ENCODE peak calls at places on chromosomes 2 and 18, in eight cellular contexts. E, C, J, L, Y, O, V and B are unnamed samples. For H3K4me1 and H3K9me3, the result is how much of the 10 kb centered on the place peaks cover.

GRCh38 chr18:9694952-9695495 is 13.1 kb upstream of the RAB31 start:
- DNase-seq in C (no peak), V (no peak), J (peak), E (no peak), Y (no peak), O (no peak), L (no peak), B (no peak)

GRCh38 chr2:72974436-72974754 is 57.1 kb downstream of the EMX1 start:
- DNase-seq in V (no peak), O (no peak), J (no peak), C (no peak), E (no peak), L (no peak), Y (no peak), B (no peak)

GRCh38 chr18:79195716-79196683 is 126.8 kb downstream of the ATP9B start:
- DNase-seq in O (no peak), J (no peak), V (no peak), Y (no peak), E (no peak), L (no peak), C (no peak), B (no peak)

GRCh38 chr2:214100488-214100887 is 310.4 kb upstream of the VWC2L start:
- DNase-seq in Y (no peak), L (no peak), V (no peak), J (no peak), E (no peak), C (no peak), O (no peak), B (no peak)

GRCh38 chr2:138730497-138731030 is 49.6 kb downstream of the NXPH2 start:
- DNase-seq in L (no peak), Y (no peak), J (no peak), V (no peak), O (no peak), E (no peak), C (no peak), B (no peak)

GRCh38 chr2:145744541-145745386 is 1224.8 kb upstream of the ZEB2 start:
- DNase-seq in Y (no peak), J (no peak), C (no peak), V (no peak), L (no peak), E (no peak), O (no peak), B (no peak)

GRCh38 chr18:9323750-9324445 is 10.7 kb upstream of the TWSG1 start:
- DNase-seq in Y (no peak), J (no peak), L (no peak), V (no peak), O (no peak), C (no peak), E (no peak), B (no peak)

GRCh38 chr2:200127852-200128251 is 172.5 kb downstream of the MAIP1 start:
- DNase-seq in O (no peak), Y (no peak), V (no peak), J (no peak), L (no peak), E (peak), C (no peak), B (no peak)

GRCh38 chr18:61394983-61395382 is 61.8 kb downstream of the CDH20 start:
- DNase-seq in E (no peak), J (no peak), L (no peak), V (no peak), C (no peak), O (no peak), Y (no peak), B (no peak)

GRCh38 chr2:31428001-31428418 is 13.5 kb upstream of the XDH start:
- DNase-seq in E (peak), Y (no peak), J (no peak), L (no peak), V (no peak), O (no peak), C (no peak), B (no peak)

GRCh38 chr2:20314562-20315521 is 35.8 kb downstream of the PUM2 start:
- DNase-seq in L (no peak), Y (no peak), C (no peak), V (no peak), E (no peak), J (no peak), O (no peak), B (no peak)

GRCh38 chr2:119366161-119366648 is 429 bp downstream of the C2orf76 start:
- DNase-seq in V (no peak), E (peak), J (no peak), Y (peak), C (peak), L (no peak), O (no peak), B (no peak)

GRCh38 chr2:67790622-67791021 is 272.2 kb downstream of the C1D start:
- DNase-seq in Y (no peak), V (no peak), J (no peak), C (no peak), O (no peak), E (no peak), L (no peak), B (no peak)

GRCh38 chr2:19114754-19115231 is 243.6 kb downstream of the OSR1 start:
- DNase-seq in V (no peak), E (no peak), C (no peak), L (no peak), O (no peak), Y (no peak), J (no peak), B (no peak)

GRCh38 chr18:79832169-79832568 is 34.4 kb downstream of the KCNG2 start:
- DNase-seq in V (no peak), L (no peak), J (no peak), O (no peak), E (no peak), C (no peak), Y (no peak), B (no peak)

GRCh38 chr18:26511339-26512071 is 36.8 kb downstream of the KCTD1 start:
- DNase-seq in Y (no peak), E (peak), O (no peak), C (no peak), V (no peak), J (no peak), L (no peak), B (no peak)

GRCh38 chr2:84477886-84478285 is 18.8 kb upstream of the SUCLG1 start:
- DNase-seq in J (no peak), Y (no peak), O (no peak), V (no peak), C (no peak), E (no peak), L (no peak), B (no peak)

GRCh38 chr2:181656450-181657261 is at the start of gene CERKL:
- DNase-seq in E (peak), V (peak), J (no peak), Y (no peak), C (peak), L (no peak), O (no peak), B (peak)

GRCh38 chr2:118696786-118697465 is 150.5 kb downstream of the EN1 start:
- DNase-seq in E (no peak), O (no peak), V (no peak), C (no peak), L (no peak), J (peak), Y (no peak), B (no peak)

GRCh38 chr2:129464036-129464435 is 515.4 kb upstream of the RAB6C start:
- DNase-seq in J (no peak), C (no peak), V (no peak), O (no peak), L (no peak), E (peak), Y (no peak), B (no peak)

GRCh38 chr2:235688511-235689426 is 194.9 kb downstream of the AGAP1 start:
- DNase-seq in C (peak), Y (no peak), L (no peak), O (no peak), E (no peak), V (no peak), J (no peak), B (no peak)

GRCh38 chr2:16939771-16940170 is 274.1 kb upstream of the CYRIA start:
- DNase-seq in O (no peak), V (no peak), E (no peak), Y (no peak), L (no peak), C (no peak), J (no peak), B (no peak)

GRCh38 chr2:70888925-70889715 is 46.6 kb upstream of the ATP6V1B1 start:
- DNase-seq in O (no peak), J (no peak), Y (no peak), C (no peak), V (peak), L (no peak), E (no peak), B (no peak)

GRCh38 chr18:61891271-61891670 is 1.5 kb downstream of the RNF152 start:
- DNase-seq in C (no peak), L (no peak), J (no peak), E (no peak), V (no peak), Y (no peak), O (no peak), B (no peak)

GRCh38 chr2:144523606-144524131 is 3.8 kb upstream of the ZEB2 start:
- DNase-seq in J (no peak), V (peak), Y (no peak), E (no peak), O (no peak), L (no peak), C (no peak), B (no peak)

GRCh38 chr2:9310390-9310789 is 103.8 kb downstream of the ASAP2 start:
- DNase-seq in C (peak), E (peak), J (no peak), O (peak), Y (no peak), L (no peak), V (no peak), B (peak)

GRCh38 chr2:30249354-30249753 is 18.0 kb downstream of the LBH start:
- DNase-seq in L (no peak), Y (no peak), E (no peak), J (no peak), C (no peak), V (no peak), O (no peak), B (no peak)

GRCh38 chr2:15731213-15731888 is 139.7 kb downstream of the DDX1 start:
- DNase-seq in Y (no peak), E (no peak), O (no peak), V (no peak), C (no peak), J (no peak), L (no peak), B (no peak)

GRCh38 chr2:180907731-180908130 is 72.7 kb upstream of the UBE2E3 start:
- DNase-seq in Y (no peak), C (no peak), E (no peak), V (no peak), L (no peak), J (no peak), O (no peak), B (no peak)

GRCh38 chr2:174342600-174343342 is 8.0 kb downstream of the SP9 start:
- DNase-seq in V (peak), Y (no peak), O (no peak), C (no peak), L (no peak), E (no peak), J (no peak), B (no peak)

GRCh38 chr2:114219501-114219900 is 222.9 kb upstream of the DPP10 start:
- DNase-seq in Y (no peak), E (no peak), C (no peak), V (no peak), L (no peak), O (no peak), J (no peak), B (no peak)

GRCh38 chr2:129862668-129863067 is 116.8 kb upstream of the RAB6C start:
- DNase-seq in V (no peak), Y (no peak), E (no peak), C (no peak), L (no peak), J (no peak), O (no peak), B (no peak)

GRCh38 chr18:25563816-25564370 is 211.9 kb upstream of the ZNF521 start:
- DNase-seq in L (no peak), V (no peak), Y (no peak), C (no peak), J (no peak), O (no peak), E (no peak), B (no peak)

GRCh38 chr2:103873719-103874359 is 980.1 kb upstream of the POU3F3 start:
- DNase-seq in E (no peak), J (no peak), C (no peak), O (no peak), Y (no peak), L (no peak), V (peak), B (no peak)

GRCh38 chr18:74617486-74617885 is 19.8 kb downstream of the ZNF407 start:
- DNase-seq in Y (no peak), V (no peak), E (no peak), C (no peak), J (no peak), O (no peak), L (no peak), B (no peak)
- H3K4me3 ChIP-seq in Y (no peak), V (no peak), E (no peak), C (no peak), J (no peak), O (no peak), L (no peak), B (no peak)

GRCh38 chr2:229485782-229486181 is 214.7 kb upstream of the PID1 start:
- DNase-seq in L (no peak), C (no peak), V (peak), E (no peak), O (peak), Y (no peak), J (no peak), B (no peak)
- H3K4me1 ChIP-seq in L (under half), C (under half), V (under half), E (under half), O (under half), Y (under half), J (under half), B (under half)

DNA sequence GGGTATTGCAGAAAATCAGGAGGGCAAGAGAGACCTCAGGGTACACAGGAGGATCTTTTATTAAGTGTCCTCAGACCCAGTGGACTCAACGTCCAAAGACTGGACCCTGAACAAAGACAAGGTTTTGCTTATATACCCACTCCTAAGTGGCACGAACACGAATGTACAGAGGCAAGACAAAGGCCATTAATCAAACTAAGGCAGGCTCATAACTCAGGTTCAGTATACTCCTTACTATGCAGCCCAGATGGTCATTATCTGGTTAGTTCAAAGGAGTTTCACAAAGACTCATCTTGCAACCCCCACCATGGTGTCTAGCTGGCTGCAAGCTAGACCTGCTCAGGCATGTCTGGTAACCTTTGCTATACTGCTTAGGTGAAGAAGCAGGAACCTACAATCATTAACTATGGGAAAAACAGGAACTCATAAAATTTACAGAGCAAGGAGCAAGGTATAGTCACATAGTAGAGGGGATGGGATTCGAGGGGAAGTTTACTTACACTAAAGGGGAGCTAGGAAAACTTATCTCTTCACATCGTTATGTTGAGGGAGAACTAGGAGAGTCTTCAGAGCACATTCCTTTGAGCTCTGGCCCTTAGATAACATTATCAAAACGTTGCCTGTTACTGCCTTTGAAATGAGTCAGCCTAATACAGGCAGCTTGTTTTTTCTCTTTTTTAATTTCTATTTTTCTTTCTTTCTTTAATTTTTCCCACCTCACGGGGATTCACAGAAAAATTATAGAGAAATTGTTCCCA is 33.9 kb downstream of the SLC4A3 start:
- DNase-seq in V (no peak), Y (no peak), L (no peak), E (no peak), C (no peak), O (no peak), J (no peak), B (no peak)
- H3K9me3 ChIP-seq in V (under half), Y (under half), L (under half), E (under half), C (under half), O (under half), J (under half), B (under half)

DNA sequence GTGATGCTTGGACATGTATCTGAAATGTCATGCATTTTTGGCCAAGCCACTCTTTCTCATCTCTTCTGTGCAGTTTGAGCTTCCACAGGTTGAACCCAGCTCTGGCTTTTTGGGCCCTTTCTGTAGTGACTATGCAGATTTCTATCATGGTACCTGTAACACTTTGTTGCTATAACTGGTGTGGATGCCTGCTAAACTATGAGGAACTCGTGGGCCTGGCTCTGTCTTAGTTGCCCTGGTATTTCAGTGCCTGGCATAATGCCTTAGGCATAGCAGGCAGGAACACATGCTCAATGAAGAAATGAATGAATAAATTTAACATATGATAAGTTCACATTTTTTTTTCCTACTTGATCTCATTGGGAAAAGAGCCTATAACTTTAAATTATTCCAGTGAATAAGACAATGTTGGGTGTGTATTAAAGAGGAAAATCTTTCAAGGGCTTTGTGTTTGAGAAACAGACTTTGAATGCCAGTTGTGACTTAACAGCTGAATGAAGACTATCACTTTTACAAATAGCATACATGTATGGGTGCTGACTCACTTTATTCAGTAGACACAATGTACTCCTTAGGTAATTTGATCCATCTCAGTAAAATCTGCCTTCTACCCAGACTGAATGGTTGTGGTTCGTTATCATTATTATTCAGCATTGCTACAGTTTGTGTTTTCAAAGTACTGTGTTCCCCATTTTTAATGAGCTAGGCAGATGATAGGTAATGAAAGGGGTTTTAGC is 86.4 kb upstream of the MAP4K3 start:
- DNase-seq in V (no peak), L (no peak), O (no peak), Y (no peak), C (no peak), J (no peak), E (no peak), B (no peak)
- H3K4me3 ChIP-seq in V (no peak), L (no peak), O (no peak), Y (no peak), C (no peak), J (no peak), E (no peak), B (no peak)